ENCODE peak calls at places on chromosomes 1 and 21, in seven cellular contexts. I, Y, L, Q, R, K and C are unnamed samples.

GRCh38 chr1:91806777-91807700 is 78.9 kb downstream of the TGFBR3 start:
- DNase-seq in L (no peak), Q (peak), R (peak), I (no peak), K (no peak), Y (no peak), C (no peak)

GRCh38 chr1:201539561-201540404 is 856 bp downstream of the NAV1 start:
- DNase-seq in R (peak), Q (no peak), L (peak), I (peak), K (no peak), Y (peak), C (peak)

GRCh38 chr21:17610862-17611261 is 1.8 kb downstream of the BTG3 start:
- DNase-seq in I (no peak), Y (no peak), L (no peak), Q (no peak), R (peak), K (no peak), C (no peak)

GRCh38 chr21:26047279-26047967 is 123.1 kb downstream of the APP start:
- DNase-seq in K (no peak), R (no peak), L (no peak), Y (peak), I (no peak), Q (no peak), C (no peak)

GRCh38 chr1:232833966-232834535 is 28.8 kb downstream of the MAP10 start:
- DNase-seq in K (no peak), Q (no peak), Y (no peak), R (no peak), L (no peak), I (no peak), C (no peak)

GRCh38 chr1:174074757-174075156 is 52.6 kb upstream of the RC3H1 start:
- DNase-seq in L (no peak), I (no peak), Q (peak), Y (no peak), R (peak), K (no peak), C (no peak)

GRCh38 chr1:150409504-150410362 is 45.8 kb downstream of the RPRD2 start:
- DNase-seq in K (no peak), Y (peak), R (no peak), Q (no peak), I (no peak), L (no peak), C (peak)

GRCh38 chr1:156527584-156527983 is 27.0 kb upstream of the MEF2D start:
- DNase-seq in R (no peak), L (no peak), K (no peak), I (no peak), Q (no peak), Y (no peak), C (no peak)

GRCh38 chr1:190436615-190437014 is 41.0 kb downstream of the BRINP3 start:
- DNase-seq in Y (no peak), Q (peak), I (no peak), K (no peak), L (no peak), R (peak), C (no peak)

DNA sequence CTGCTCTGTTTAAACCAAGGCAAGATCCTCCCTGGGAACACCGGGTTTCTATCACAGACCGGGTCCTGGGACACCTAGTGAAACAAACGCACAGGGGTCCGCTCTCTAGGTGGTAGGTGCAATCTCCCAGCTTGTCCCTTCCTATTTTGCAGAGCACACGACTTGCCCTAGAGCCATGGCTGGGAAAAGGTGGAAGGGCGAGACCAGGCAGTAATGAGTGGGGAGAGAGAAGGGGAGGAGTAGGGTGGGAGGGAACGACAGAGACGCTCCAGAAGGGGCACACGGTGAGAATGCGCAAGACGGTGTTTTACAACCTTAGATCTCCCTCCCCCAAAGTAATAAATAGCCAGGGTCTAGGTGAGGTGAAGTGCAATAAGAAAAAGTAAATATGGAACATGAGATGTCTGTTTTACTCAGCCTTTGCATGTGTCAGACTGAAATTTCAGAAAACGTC is 9.3 kb upstream of the ARHGAP29 start:
- DNase-seq in R (no peak), L (no peak), Y (no peak), K (no peak), Q (no peak), I (peak), C (no peak)
- H3K27ac ChIP-seq in R (no peak), L (no peak), Y (peak), K (no peak), Q (no peak), I (no peak), C (peak)

GRCh38 chr1:180154003-180154324 is 705 bp upstream of the QSOX1 start:
- DNase-seq in K (no peak), Q (no peak), Y (no peak), I (no peak), L (no peak), R (no peak), C (no peak)
- H3K27ac ChIP-seq in K (no peak), Q (no peak), Y (peak), I (no peak), L (no peak), R (peak), C (peak)

GRCh38 chr1:58979085-58979484 is 195.2 kb upstream of the JUN start:
- DNase-seq in L (no peak), Y (no peak), K (no peak), R (no peak), I (no peak), Q (no peak), C (no peak)

GRCh38 chr1:58979677-58980076 is 195.8 kb upstream of the JUN start:
- DNase-seq in I (no peak), L (no peak), K (no peak), R (no peak), Q (no peak), Y (no peak), C (no peak)

GRCh38 chr1:58977595-58977994 is 193.7 kb upstream of the JUN start:
- DNase-seq in K (no peak), I (no peak), L (no peak), Y (no peak), Q (no peak), R (no peak), C (no peak)

GRCh38 chr1:58975888-58976287 is 192.0 kb upstream of the JUN start:
- DNase-seq in I (no peak), K (no peak), Q (no peak), Y (no peak), R (no peak), L (no peak), C (no peak)

DNA sequence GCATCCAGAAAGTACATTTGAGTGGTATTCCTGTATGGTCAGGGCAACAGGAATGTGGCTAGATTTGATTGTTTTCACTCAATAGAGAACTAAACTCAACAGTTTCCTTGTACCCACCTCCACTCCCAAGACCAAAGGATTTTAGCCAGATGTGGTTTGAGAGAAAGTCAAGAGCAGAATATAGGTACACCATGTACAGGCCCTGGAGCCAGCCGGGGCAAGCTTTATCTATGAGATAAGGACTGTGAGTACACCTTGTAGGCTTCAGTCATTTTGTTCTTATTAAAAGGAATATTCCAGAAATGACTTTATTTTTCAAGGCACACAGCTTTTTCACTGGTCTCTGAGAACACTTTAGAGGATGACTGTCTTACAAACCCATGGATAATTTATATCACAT is 192.4 kb upstream of the JUN start:
- DNase-seq in L (no peak), I (no peak), R (no peak), K (no peak), Y (no peak), Q (no peak), C (no peak)
- H3K27ac ChIP-seq in L (no peak), I (no peak), R (no peak), K (no peak), Y (no peak), Q (no peak), C (no peak)

GRCh38 chr1:198660341-198661056 is 21.7 kb downstream of the PTPRC start:
- DNase-seq in I (no peak), Q (no peak), R (no peak), K (no peak), L (no peak), Y (no peak), C (no peak)
- H3K27ac ChIP-seq in I (no peak), Q (no peak), R (no peak), K (peak), L (no peak), Y (no peak), C (no peak)

DNA sequence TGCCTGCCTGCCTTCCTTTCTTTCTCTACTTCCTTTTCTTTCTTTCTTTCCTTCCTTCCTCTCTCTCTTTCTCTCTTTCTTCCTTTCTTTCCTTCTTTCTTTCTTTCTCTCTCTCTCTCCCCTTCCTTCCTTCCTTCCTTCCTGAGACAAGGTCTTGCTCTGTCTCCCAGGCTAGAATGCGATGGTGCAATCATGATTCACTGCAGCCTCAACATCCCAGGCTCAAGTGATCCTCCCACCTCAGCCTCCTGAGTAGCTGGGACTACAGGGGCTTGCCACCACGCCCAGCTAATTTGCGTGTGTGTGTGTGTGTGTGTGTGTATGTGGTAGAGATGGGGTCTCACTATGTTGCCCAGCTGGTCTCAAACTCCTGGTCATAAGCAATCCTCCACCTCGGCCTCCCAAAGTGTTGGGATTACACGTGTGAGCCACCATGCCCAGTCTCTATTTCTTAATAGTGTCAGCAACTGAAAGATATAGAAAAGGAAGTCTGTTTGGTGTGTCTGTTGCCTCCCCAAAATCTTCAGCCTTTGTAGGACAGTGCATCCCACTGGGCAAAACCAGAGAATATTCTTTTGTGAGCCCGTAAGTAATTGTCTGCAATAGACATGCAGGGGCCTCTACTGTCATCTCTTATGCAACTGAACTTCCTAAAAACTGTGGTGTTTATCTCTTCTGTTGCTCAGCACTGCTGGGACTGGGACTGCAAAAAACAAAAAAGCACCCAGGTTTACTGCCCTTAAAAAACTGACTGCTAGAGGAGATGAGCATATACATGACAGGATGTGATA is 20.9 kb upstream of the RAB4A start:
- DNase-seq in K (no peak), L (no peak), Y (no peak), Q (no peak), I (no peak), R (no peak), C (no peak)
- H3K27ac ChIP-seq in K (no peak), L (no peak), Y (no peak), Q (no peak), I (no peak), R (no peak), C (no peak)